ENCODE peak calls at places on chromosomes 4 and X, in five cellular contexts. H, L, P, Z and T are unnamed samples.

GRCh38 chrX:108307408-108308085 is 130.7 kb downstream of the COL4A6 start:
- DNase-seq in H (peak; percentile 12), Z (peak; percentile 17), P (no peak), L (peak; percentile 59), T (no peak)

GRCh38 chrX:45400380-45400779 is 199.7 kb upstream of the DIPK2B start:
- DNase-seq in L (peak; percentile 65), Z (no peak), H (no peak), P (no peak), T (no peak)

GRCh38 chrX:13028871-13029336 is 15.5 kb downstream of the FAM9C start:
- DNase-seq in Z (no peak), P (no peak), H (no peak), L (no peak), T (no peak)

GRCh38 chrX:22366866-22367265 is 94.2 kb downstream of the CBLL2 start:
- DNase-seq in Z (no peak), P (no peak), H (no peak), L (no peak), T (no peak)

GRCh38 chr4:3729188-3729884 is 36.8 kb upstream of the ADRA2C start:
- DNase-seq in H (no peak), L (no peak), Z (peak; percentile 55), P (no peak), T (no peak)

GRCh38 chr4:186158021-186158859 is 33.1 kb upstream of the CYP4V2 start:
- DNase-seq in P (no peak), Z (no peak), H (no peak), L (no peak), T (no peak)

GRCh38 chr4:114378306-114378903 is 220.2 kb upstream of the UGT8 start:
- DNase-seq in H (no peak), L (peak; percentile 68), P (no peak), Z (no peak), T (no peak)

GRCh38 chr4:2934077-2934812 is 29.0 kb downstream of the NOP14 start:
- DNase-seq in Z (peak; percentile 74), L (peak; percentile 57), P (no peak), H (peak; percentile 41), T (peak; percentile 48)

GRCh38 chr4:2085496-2085901 is 26.4 kb downstream of the NAT8L start:
- DNase-seq in H (no peak), P (no peak), Z (no peak), L (no peak), T (no peak)

GRCh38 chr4:8754634-8755589 is 116.7 kb downstream of the HMX1 start:
- DNase-seq in L (no peak), H (no peak), Z (no peak), P (no peak), T (no peak)

GRCh38 chr4:185718578-185719492 is 93.2 kb downstream of the SORBS2 start:
- DNase-seq in P (no peak), L (no peak), Z (no peak), H (no peak), T (no peak)

GRCh38 chr4:137370206-137370633 is 162.1 kb downstream of the PCDH18 start:
- DNase-seq in L (peak; percentile 65), Z (no peak), H (no peak), P (no peak), T (no peak)

GRCh38 chr4:83708500-83709175 is 172.7 kb downstream of the GPAT3 start:
- DNase-seq in L (no peak), P (no peak), H (no peak), Z (no peak), T (no peak)

GRCh38 chr4:1191621-1192020 is 19.2 kb upstream of the SPON2 start:
- DNase-seq in L (no peak), P (no peak), H (peak; percentile 4), Z (peak; percentile 18), T (no peak)

GRCh38 chrX:65744965-65745364 is 77.5 kb downstream of the MSN start:
- DNase-seq in P (no peak), Z (no peak), H (no peak), L (peak; percentile 91), T (no peak)

GRCh38 chr4:112130903-112131302 is 14.4 kb upstream of the FAM241A start:
- DNase-seq in H (no peak), Z (no peak), P (no peak), L (no peak), T (no peak)

GRCh38 chrX:129540725-129541184 is 696 bp downstream of the OCRL start:
- DNase-seq in P (peak; percentile 19), L (no peak), Z (peak; percentile 24), H (no peak), T (peak; percentile 4)

GRCh38 chr4:55031158-55031557 is 94.2 kb downstream of the KDR start:
- DNase-seq in P (peak; percentile 29), L (no peak), Z (no peak), H (no peak), T (no peak)

GRCh38 chr4:169270810-169271691 is at the start of gene SH3RF1:
- DNase-seq in L (peak; percentile 87), Z (peak; percentile 93), P (peak; percentile 84), H (peak; percentile 91), T (peak; percentile 79)

GRCh38 chr4:74665346-74665745 is 129.0 kb downstream of the BTC start:
- DNase-seq in Z (no peak), P (no peak), L (no peak), H (no peak), T (no peak)

GRCh38 chrX:129593137-129593536 is 53.1 kb downstream of the OCRL start:
- DNase-seq in L (peak; percentile 38), Z (no peak), P (peak; percentile 54), H (no peak), T (no peak)

GRCh38 chr4:51925307-51925706 is 82.4 kb downstream of the DCUN1D4 start:
- DNase-seq in P (no peak), H (no peak), Z (no peak), L (no peak), T (no peak)

GRCh38 chr4:25702848-25703247 is 47.2 kb downstream of the SLC34A2 start:
- DNase-seq in P (peak; percentile 28), Z (peak; percentile 29), L (peak; percentile 72), H (peak; percentile 63), T (no peak)
- TF ChIP-seq CTCF in P (no peak), Z (no peak), L (peak; percentile 8), H (no peak), T (no peak)

GRCh38 chr4:126604273-126604867 is 1028.4 kb upstream of the INTU start:
- DNase-seq in L (peak; percentile 63), Z (peak; percentile 37), P (no peak), H (no peak), T (peak; percentile 27)
- TF ChIP-seq CTCF in L (peak; percentile 92), Z (peak; percentile 65), P (no peak), H (peak; percentile 58), T (peak; percentile 48)

GRCh38 chrX:141467442-141467841 is 117.1 kb downstream of the SPANXA1 start:
- DNase-seq in Z (no peak), L (peak; percentile 3), P (no peak), H (no peak), T (no peak)
- TF ChIP-seq CTCF in Z (no peak), L (peak; percentile 13), P (no peak), H (peak; percentile 6), T (peak; percentile 25)

GRCh38 chr4:99485212-99485611 is 25.6 kb upstream of the C4orf17 start:
- DNase-seq in Z (no peak), H (no peak), L (no peak), P (no peak), T (no peak)
- TF ChIP-seq CTCF in Z (no peak), H (no peak), L (no peak), P (no peak), T (no peak)

GRCh38 chr4:149017022-149017734 is 575.0 kb upstream of the NR3C2 start:
- DNase-seq in H (no peak), P (no peak), L (no peak), Z (no peak), T (no peak)
- TF ChIP-seq CTCF in H (no peak), P (no peak), L (no peak), Z (no peak), T (no peak)

DNA sequence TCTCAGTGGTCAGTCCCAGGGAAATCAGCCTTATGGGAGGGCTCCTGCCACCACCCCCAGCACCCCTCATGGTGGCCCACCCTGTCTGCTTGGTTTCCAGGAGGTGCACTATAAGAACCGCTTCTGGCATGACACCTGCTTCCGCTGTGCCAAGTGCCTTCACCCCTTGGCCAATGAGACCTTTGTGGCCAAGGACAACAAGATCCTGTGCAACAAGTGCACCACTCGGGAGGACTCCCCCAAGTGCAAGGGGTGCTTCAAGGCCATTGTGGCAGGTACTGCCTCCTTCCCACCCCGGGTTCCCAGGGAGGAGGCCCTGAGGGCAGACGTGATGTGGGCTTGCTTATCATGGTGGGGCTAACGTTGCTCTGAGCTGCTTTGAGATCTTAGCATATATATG is 44.3 kb downstream of the MAP7D3 start:
- DNase-seq in L (no peak), H (no peak), P (no peak), Z (no peak), T (no peak)
- TF ChIP-seq CTCF in L (no peak), H (no peak), P (no peak), Z (no peak), T (no peak)

DNA sequence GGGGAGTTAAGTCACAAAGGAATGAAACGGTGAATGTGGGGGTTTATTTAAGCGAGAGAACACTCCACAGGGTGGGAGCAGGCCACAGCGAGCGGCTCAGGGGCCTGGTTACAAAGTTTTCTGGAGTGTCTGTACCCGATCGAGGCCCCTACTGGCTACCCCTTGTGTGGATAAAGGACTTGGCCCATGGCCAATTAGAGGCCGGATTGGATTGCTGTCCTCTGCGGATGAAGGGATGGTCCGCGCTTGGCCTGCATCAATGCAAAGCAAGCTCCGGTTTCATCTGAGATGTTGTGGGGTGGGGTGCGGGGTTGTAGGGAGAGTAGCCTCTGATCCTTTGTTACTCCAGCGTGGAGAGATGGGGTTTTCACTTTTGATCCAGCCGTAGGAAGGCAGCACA is 1574.5 kb upstream of the TENM3 start:
- DNase-seq in Z (no peak), L (no peak), H (no peak), P (no peak), T (no peak)
- TF ChIP-seq CTCF in Z (no peak), L (no peak), H (no peak), P (no peak), T (no peak)